ENCODE peak calls at places on chromosomes 13 and 19, in five cellular contexts. W, P, N, G and T are unnamed samples.

GRCh38 chr13:84399320-84400085 is 517.2 kb upstream of the SLITRK1 start:
- DNase-seq in N (no peak), W (no peak), P (no peak), G (no peak), T (no peak)

GRCh38 chr19:35559281-35559659 is 4.2 kb downstream of the ATP4A start:
- DNase-seq in P (no peak), G (no peak), W (no peak), N (no peak), T (no peak)

GRCh38 chr13:80727321-80727975 is 386.5 kb upstream of the SPRY2 start:
- DNase-seq in P (no peak), G (peak; percentile 20), W (no peak), N (no peak), T (no peak)

GRCh38 chr13:26628706-26629105 is 71.2 kb downstream of the WASF3 start:
- DNase-seq in N (no peak), P (peak; percentile 11), G (peak; percentile 47), W (no peak), T (no peak)

GRCh38 chr19:1283917-1284292 is 1.8 kb upstream of the EFNA2 start:
- DNase-seq in W (no peak), N (no peak), P (no peak), G (no peak), T (no peak)

GRCh38 chr19:54179921-54180452 is 7.0 kb upstream of the TMC4 start:
- DNase-seq in W (peak; percentile 19), G (peak; percentile 83), N (no peak), P (peak; percentile 79), T (peak; percentile 67)

GRCh38 chr19:51462276-51462675 is 4.0 kb upstream of the SIGLEC8 start:
- DNase-seq in N (no peak), G (no peak), P (no peak), W (no peak), T (no peak)

GRCh38 chr13:33110713-33111413 is 94.6 kb downstream of the KL start:
- DNase-seq in P (no peak), N (no peak), W (no peak), G (peak; percentile 32), T (no peak)

GRCh38 chr13:97938701-97939475 is 14.6 kb upstream of the IPO5 start:
- DNase-seq in W (no peak), N (no peak), G (peak; percentile 47), P (no peak), T (no peak)

GRCh38 chr19:51587264-51588191 is 16.4 kb downstream of the ZNF175 start:
- DNase-seq in G (no peak), N (no peak), W (no peak), P (no peak), T (no peak)

GRCh38 chr13:102651392-102651791 is 43.5 kb downstream of the METTL21C start:
- DNase-seq in G (peak; percentile 21), P (no peak), N (no peak), W (no peak), T (no peak)

GRCh38 chr19:47155141-47155540 is 24.5 kb downstream of the SAE1 start:
- DNase-seq in N (no peak), W (no peak), G (peak; percentile 53), P (peak; percentile 17), T (no peak)

GRCh38 chr13:28459911-28460310 is 35.0 kb downstream of the FLT1 start:
- DNase-seq in P (no peak), N (no peak), W (no peak), G (no peak), T (no peak)

GRCh38 chr13:96091164-96091931 is 1.4 kb downstream of the HS6ST3 start:
- DNase-seq in N (no peak), G (peak; percentile 7), W (no peak), P (no peak), T (peak; percentile 19)

GRCh38 chr13:47027797-47028437 is 131.1 kb upstream of the HTR2A start:
- DNase-seq in N (no peak), G (no peak), W (no peak), P (no peak), T (no peak)

GRCh38 chr19:17389957-17390664 is 3.9 kb downstream of the CCDC194 start:
- DNase-seq in W (peak; percentile 53), N (no peak), G (no peak), P (no peak), T (peak; percentile 26)

GRCh38 chr19:19499272-19499995 is 15.9 kb downstream of the TSSK6 start:
- DNase-seq in N (no peak), P (no peak), G (no peak), W (no peak), T (no peak)

GRCh38 chr13:69720278-69720983 is 387.2 kb upstream of the ATXN8OS start:
- DNase-seq in W (no peak), N (no peak), P (peak; percentile 30), G (no peak), T (no peak)

GRCh38 chr19:4067396-4068057 is 828 bp upstream of the ZBTB7A start:
- DNase-seq in P (no peak), W (peak; percentile 87), N (no peak), G (no peak), T (no peak)

GRCh38 chr13:45332831-45333219 is 8.2 kb downstream of the TPT1 start:
- DNase-seq in W (no peak), N (no peak), G (no peak), P (no peak), T (no peak)

GRCh38 chr13:112893570-112894422 is 75.2 kb upstream of the MCF2L start:
- DNase-seq in W (peak; percentile 91), P (peak; percentile 64), N (no peak), G (peak; percentile 11), T (peak; percentile 34)

GRCh38 chr19:49579947-49580263 is 451 bp downstream of the NOSIP start:
- DNase-seq in P (no peak), W (peak; percentile 13), G (no peak), N (no peak), T (no peak)

GRCh38 chr13:40185393-40185792 is 481.0 kb downstream of the FOXO1 start:
- DNase-seq in N (no peak), W (no peak), G (no peak), P (no peak), T (no peak)

GRCh38 chr13:62357887-62358645 is 942.4 kb upstream of the PCDH20 start:
- DNase-seq in G (peak; percentile 56), N (peak; percentile 2), W (no peak), P (no peak), T (peak; percentile 13)

GRCh38 chr19:57269515-57270250 is 10.6 kb upstream of the ZNF460 start:
- DNase-seq in W (no peak), N (peak; percentile 44), P (no peak), G (peak; percentile 76), T (no peak)

GRCh38 chr19:38409631-38410133 is 6.8 kb downstream of the FAM98C start:
- DNase-seq in P (no peak), W (no peak), N (no peak), G (peak; percentile 79), T (no peak)

GRCh38 chr13:40433577-40433976 is 232.9 kb downstream of the FOXO1 start:
- DNase-seq in P (peak; percentile 56), G (no peak), N (no peak), W (no peak), T (no peak)

DNA sequence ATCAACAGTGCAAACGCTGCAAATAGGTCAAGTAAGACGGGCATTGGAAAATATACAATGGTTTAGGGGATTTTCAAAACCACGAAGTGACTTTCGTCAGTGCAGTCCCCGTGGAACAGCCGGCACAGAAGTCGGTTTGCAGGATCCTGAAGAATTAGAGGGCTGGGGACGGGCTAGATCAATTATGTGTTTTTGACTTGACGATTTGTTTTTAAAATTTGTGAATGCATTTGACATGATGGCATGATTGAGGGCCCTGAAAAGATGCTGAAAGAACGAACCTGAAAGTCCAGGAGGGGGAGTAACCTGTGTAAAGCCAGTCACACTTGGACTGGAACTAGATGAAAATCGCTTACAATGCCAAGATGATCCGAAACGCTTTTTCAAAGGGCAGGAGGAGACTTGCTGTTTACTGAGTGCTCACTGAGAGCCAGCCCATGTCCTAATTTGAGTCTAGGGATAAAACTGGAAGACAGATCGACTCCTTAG is 8.9 kb upstream of the DGKH start:
- DNase-seq in W (peak; percentile 5), P (no peak), G (no peak), N (no peak), T (no peak)
- TF ChIP-seq CTCF in W (no peak), P (no peak), G (no peak), N (no peak), T (peak; percentile 1)

DNA sequence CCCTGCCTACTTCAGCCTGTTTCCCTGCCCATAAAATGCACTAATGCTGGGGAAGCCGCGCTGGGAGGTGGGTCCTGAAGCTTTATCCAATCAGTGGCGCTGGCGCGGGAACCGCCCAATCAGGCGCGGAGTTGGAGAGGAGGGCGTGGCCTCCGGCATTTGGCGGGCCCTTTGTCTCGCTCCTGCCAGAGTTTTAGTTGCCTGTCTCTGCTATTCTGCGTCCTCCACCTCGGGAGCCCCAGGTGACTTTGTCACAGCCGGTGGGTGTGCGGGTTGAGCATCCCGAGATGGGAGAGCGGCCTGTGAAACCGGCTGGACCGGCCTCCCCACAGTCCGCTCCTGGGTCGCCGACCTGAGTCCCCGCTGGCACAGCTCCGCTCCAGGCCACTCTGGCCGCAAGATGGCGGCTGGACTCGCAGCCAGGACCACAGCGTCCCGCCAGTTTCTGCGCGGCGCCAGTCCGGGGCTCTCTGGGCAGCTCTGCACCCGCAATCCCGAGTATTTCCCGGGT is 30.7 kb upstream of the ZNF429 start:
- DNase-seq in N (no peak), P (peak; percentile 50), G (peak; percentile 71), W (no peak), T (peak; percentile 75)
- TF ChIP-seq CTCF in N (no peak), P (no peak), G (no peak), W (no peak), T (no peak)

GRCh38 chr13:99647593-99647980 is 146.3 kb downstream of the TM9SF2 start:
- DNase-seq in W (no peak), N (no peak), G (no peak), P (no peak), T (no peak)
- TF ChIP-seq CTCF in W (no peak), N (no peak), G (no peak), P (no peak), T (no peak)

GRCh38 chr13:29594710-29595379 is 643 bp downstream of the SLC7A1 start:
- DNase-seq in G (peak; percentile 73), N (no peak), W (peak; percentile 68), P (peak; percentile 65), T (peak; percentile 32)

GRCh38 chr13:29594310-29594709 is 1.2 kb downstream of the SLC7A1 start:
- DNase-seq in P (peak; percentile 60), G (peak; percentile 54), W (no peak), N (no peak), T (peak; percentile 8)

GRCh38 chr13:29597246-29597645 is 1.8 kb upstream of the SLC7A1 start:
- DNase-seq in P (no peak), W (no peak), G (no peak), N (no peak), T (no peak)

GRCh38 chr13:29596064-29596418 is 553 bp upstream of the SLC7A1 start:
- DNase-seq in W (no peak), G (no peak), N (no peak), P (no peak), T (no peak)

DNA sequence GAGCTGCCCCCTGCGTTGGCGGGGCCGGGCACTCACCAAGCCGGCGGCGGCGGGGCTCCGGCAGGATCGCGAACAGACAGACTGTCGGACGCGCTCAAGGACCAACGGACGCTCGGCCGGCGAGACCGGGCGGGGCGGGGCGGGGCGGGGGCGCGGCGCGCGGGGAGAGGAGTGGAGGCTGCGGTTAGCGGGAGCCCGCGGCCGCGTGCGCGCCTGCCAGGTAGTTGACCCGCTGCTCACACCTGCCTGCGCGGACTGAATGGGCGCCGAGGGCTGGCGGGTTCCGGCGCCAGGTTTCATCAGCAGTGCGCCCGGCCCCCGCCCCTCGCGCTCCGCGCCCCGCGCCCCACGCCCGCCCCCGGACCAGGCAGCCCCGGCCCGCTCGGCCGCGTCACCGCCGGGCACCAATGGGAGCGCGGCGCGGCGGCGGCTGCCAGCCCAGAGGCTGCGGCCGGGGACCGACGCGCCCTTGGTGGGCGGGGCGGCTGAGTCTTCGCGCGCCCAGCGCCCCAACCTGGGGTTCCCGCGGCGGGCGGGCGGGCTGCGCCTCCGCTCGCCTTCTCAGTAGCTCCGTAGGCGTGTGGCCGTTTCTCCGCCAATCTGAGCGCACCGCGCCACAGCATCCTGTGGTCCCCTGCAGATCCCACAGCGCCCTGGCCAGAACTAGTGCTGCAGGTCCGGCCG is at the start of gene SLC7A1:
- DNase-seq in N (peak; percentile 52), W (peak; percentile 89), P (peak; percentile 85), G (peak; percentile 84), T (peak; percentile 67)
- TF ChIP-seq CTCF in N (no peak), W (no peak), P (no peak), G (no peak), T (peak; percentile 28)